ENCODE peak calls at places on chromosome 17, in four cellular contexts. E is AG10803; C is heart right ventricle; Z is naive thymus-derived CD4-positive, alpha-beta T cell. R is an unnamed sample.
A peak's percentile ranks its signal among the peaks of the same experiment; 100 is the strongest.

GRCh38 chr17:76074390-76075363 is at the start of gene GALR2:
- DNase-seq in Z (no peak), E (no peak), C (no peak), R (no peak)

GRCh38 chr17:68387485-68387884 is 69.8 kb downstream of the WIPI1 start:
- DNase-seq in C (no peak), E (no peak), Z (no peak), R (no peak)

GRCh38 chr17:41687828-41688640 is 651 bp upstream of the EIF1 start:
- DNase-seq in C (peak; percentile 42), E (no peak), Z (peak; percentile 39), R (peak; percentile 62)

GRCh38 chr17:77528516-77529327 is 388.0 kb downstream of the SEC14L1 start:
- DNase-seq in Z (no peak), E (no peak), C (peak; percentile 42), R (no peak)

GRCh38 chr17:17435323-17435722 is 41.5 kb upstream of the MED9 start:
- DNase-seq in C (no peak), E (peak; percentile 62), Z (no peak), R (no peak)

GRCh38 chr17:30600062-30600829 is 123.0 kb downstream of the GOSR1 start:
- DNase-seq in E (peak; percentile 76), C (peak; percentile 86), Z (peak; percentile 51), R (peak; percentile 21)

GRCh38 chr17:18933102-18934058 is 18.6 kb upstream of the SLC5A10 start:
- DNase-seq in C (no peak), E (no peak), Z (no peak), R (no peak)

GRCh38 chr17:75472119-75472518 is 15.7 kb downstream of the TMEM94 start:
- DNase-seq in C (no peak), Z (no peak), E (no peak), R (no peak)

GRCh38 chr17:19250421-19251141 is 13.4 kb downstream of the EPN2 start:
- DNase-seq in Z (no peak), E (peak; percentile 46), C (peak; percentile 54), R (no peak)

GRCh38 chr17:68381076-68381900 is 76.0 kb downstream of the WIPI1 start:
- DNase-seq in E (peak; percentile 97), C (no peak), Z (no peak), R (no peak)

GRCh38 chr17:76529643-76530488 is 7.6 kb downstream of the CYGB start:
- DNase-seq in Z (no peak), C (peak; percentile 93), E (peak; percentile 79), R (no peak)

GRCh38 chr17:41583137-41584127 is 3.3 kb downstream of the KRT14 start:
- DNase-seq in Z (no peak), E (no peak), C (no peak), R (no peak)

GRCh38 chr17:3976675-3977171 is 12.5 kb upstream of the ATP2A3 start:
- DNase-seq in Z (no peak), C (peak; percentile 89), E (no peak), R (no peak)

GRCh38 chr17:8391711-8392110 is 5.9 kb downstream of the RNF222 start:
- DNase-seq in C (no peak), Z (no peak), E (peak; percentile 32), R (no peak)

GRCh38 chr17:80217703-80218362 is 2.3 kb downstream of the SGSH start:
- DNase-seq in E (no peak), Z (no peak), C (no peak), R (no peak)

GRCh38 chr17:50904522-50905459 is 38.6 kb upstream of the TOB1 start:
- DNase-seq in Z (no peak), C (peak; percentile 53), E (peak; percentile 25), R (no peak)

GRCh38 chr17:16926591-16927451 is 45.1 kb downstream of the TNFRSF13B start:
- DNase-seq in E (no peak), C (no peak), Z (no peak), R (no peak)

GRCh38 chr17:82315703-82316358 is 1.6 kb downstream of the CD7 start:
- DNase-seq in Z (no peak), E (no peak), C (peak; percentile 15), R (no peak)

GRCh38 chr17:4833941-4834501 is 881 bp downstream of the MINK1 start:
- DNase-seq in Z (no peak), C (no peak), E (peak; percentile 61), R (no peak)

GRCh38 chr17:80799553-80800403 is 191.9 kb upstream of the CHMP6 start:
- DNase-seq in Z (no peak), E (no peak), C (no peak), R (no peak)

GRCh38 chr17:15782809-15783208 is 50.7 kb downstream of the TBC1D26 start:
- DNase-seq in Z (no peak), E (peak; percentile 36), C (peak; percentile 77), R (no peak)
- H3K4me3 ChIP-seq in Z (no peak overlapping the region), E (peak overlapping the region; percentile 46), C (peak overlapping the region; percentile 54), R (no peak overlapping the region)

GRCh38 chr17:40319651-40320550 is 10.9 kb downstream of the RARA start:
- DNase-seq in E (peak; percentile 38), C (peak; percentile 54), Z (peak; percentile 65), R (no peak)
- H3K4me3 ChIP-seq in E (peak overlapping the region; percentile 93), C (peak overlapping the region; percentile 89), Z (peak overlapping the region; percentile 55), R (no peak overlapping the region)

DNA sequence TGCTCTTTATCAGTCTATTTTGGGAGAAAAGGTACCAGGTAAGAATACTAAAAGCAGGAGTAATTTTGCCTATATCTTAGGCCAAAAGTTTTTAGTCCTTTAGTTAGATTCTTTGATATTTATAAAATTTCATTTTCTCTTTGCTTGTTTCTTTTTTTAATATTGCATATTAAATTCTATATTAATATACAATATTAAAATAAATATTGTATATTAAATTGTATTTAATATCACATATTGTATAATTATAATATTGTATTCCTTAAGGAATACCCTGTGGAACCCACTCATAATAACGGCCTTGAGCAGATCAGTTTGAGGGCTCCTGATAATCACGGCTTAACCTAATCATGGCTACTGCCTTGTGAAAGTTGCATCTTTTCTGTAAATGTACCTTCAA is 1.9 kb downstream of the CEP95 start:
- DNase-seq in C (no peak), E (no peak), Z (no peak), R (no peak)
- H3K4me3 ChIP-seq in C (peak overlapping the region; percentile 98), E (peak overlapping the region; percentile 96), Z (no peak overlapping the region), R (no peak overlapping the region)

GRCh38 chr17:57586099-57586702 is 158.9 kb downstream of the CCDC182 start:
- DNase-seq in E (no peak), Z (no peak), C (no peak), R (no peak)
- H3K4me3 ChIP-seq in E (no peak overlapping the region), Z (no peak overlapping the region), C (no peak overlapping the region), R (no peak overlapping the region)

R was measured in Jurkat, Clone E6-1.